ENCODE peak calls at places on chromosomes 6 and 20, in six cellular contexts. J is endothelial cell of umbilical vein, O is HCT116, B is stomach, G is upper lobe of left lung, Q is sigmoid colon. T is an unnamed sample.

GRCh38 chr6:131683479-131683878 is 17.7 kb downstream of the OR2A4 start:
- DNase-seq in J (no peak), Q (no peak), O (no peak), G (no peak), B (no peak), T (no peak)

GRCh38 chr20:4090756-4091331 is 75.5 kb upstream of the RNF24 start:
- DNase-seq in G (no peak), J (peak), O (no peak), Q (no peak), B (peak), T (no peak)

GRCh38 chr20:2796011-2796660 is 4.3 kb downstream of the CPXM1 start:
- DNase-seq in Q (no peak), G (peak), J (no peak), B (no peak), O (no peak), T (no peak)

GRCh38 chr20:33670715-33671499 is 3.3 kb downstream of the NECAB3 start:
- DNase-seq in O (no peak), J (no peak), B (peak), G (no peak), Q (no peak), T (no peak)

GRCh38 chr6:71486466-71486865 is 197.9 kb downstream of the OGFRL1 start:
- DNase-seq in B (no peak), Q (no peak), J (no peak), O (no peak), G (no peak), T (no peak)

GRCh38 chr6:117444600-117444999 is 18.9 kb upstream of the ROS1 start:
- DNase-seq in Q (no peak), J (no peak), B (no peak), G (no peak), O (no peak), T (no peak)

GRCh38 chr6:116015983-116016382 is 44.7 kb downstream of the FRK start:
- DNase-seq in B (no peak), J (no peak), G (no peak), O (no peak), Q (no peak), T (no peak)

GRCh38 chr6:2877960-2878359 is 25.1 kb downstream of the SERPINB9 start:
- DNase-seq in J (peak), B (no peak), Q (no peak), O (no peak), G (no peak), T (no peak)

GRCh38 chr6:30881987-30882763 is 2.1 kb upstream of the DDR1 start:
- DNase-seq in B (no peak), Q (no peak), G (peak), O (no peak), J (no peak), T (no peak)

GRCh38 chr6:74366634-74367033 is 670.6 kb downstream of the CD109 start:
- DNase-seq in O (peak), G (no peak), Q (no peak), B (no peak), J (no peak), T (no peak)

GRCh38 chr6:834879-835278 is 141.9 kb upstream of the EXOC2 start:
- DNase-seq in J (no peak), B (no peak), O (no peak), Q (no peak), G (no peak), T (no peak)

GRCh38 chr20:42082611-42083010 is 464.4 kb upstream of the CHD6 start:
- DNase-seq in B (no peak), Q (no peak), G (no peak), J (no peak), O (no peak), T (no peak)

GRCh38 chr20:9286501-9286900 is 217.6 kb downstream of the PLCB4 start:
- DNase-seq in J (no peak), B (no peak), O (no peak), G (no peak), Q (no peak), T (no peak)

GRCh38 chr6:47453372-47453936 is 24.1 kb upstream of the CD2AP start:
- DNase-seq in B (no peak), O (no peak), Q (no peak), G (no peak), J (no peak), T (no peak)

GRCh38 chr6:118932421-118932820 is 2.5 kb downstream of the MCM9 start:
- DNase-seq in O (no peak), J (no peak), Q (no peak), B (no peak), G (no peak), T (no peak)

GRCh38 chr6:143562143-143562542 is 50.6 kb upstream of the FUCA2 start:
- DNase-seq in G (no peak), Q (no peak), O (no peak), B (no peak), J (no peak), T (no peak)

GRCh38 chr6:52394251-52394666 is 25.9 kb upstream of the EFHC1 start:
- DNase-seq in Q (no peak), B (no peak), G (no peak), J (no peak), O (no peak), T (no peak)

GRCh38 chr6:6379573-6379972 is 59.1 kb upstream of the F13A1 start:
- DNase-seq in Q (no peak), J (no peak), G (no peak), B (no peak), O (no peak), T (no peak)

GRCh38 chr6:118719351-118720124 is 68.1 kb upstream of the CEP85L start:
- DNase-seq in G (no peak), B (no peak), Q (no peak), J (no peak), O (no peak), T (no peak)

GRCh38 chr6:38169221-38169674 is 349.7 kb downstream of the ZFAND3 start:
- DNase-seq in O (no peak), J (no peak), Q (no peak), B (no peak), G (peak), T (no peak)

GRCh38 chr6:73028124-73028766 is 197.1 kb downstream of the KHDC1L start:
- DNase-seq in B (no peak), O (no peak), G (no peak), Q (no peak), J (no peak), T (no peak)

GRCh38 chr20:12394786-12395185 is 477.1 kb downstream of the BTBD3 start:
- DNase-seq in B (no peak), Q (no peak), J (no peak), G (no peak), O (no peak), T (no peak)

GRCh38 chr6:3355358-3356055 is 96.8 kb downstream of the PSMG4 start:
- DNase-seq in B (no peak), G (no peak), O (no peak), J (peak), Q (peak), T (no peak)

GRCh38 chr6:73695619-73696421 is at the start of gene CD109:
- DNase-seq in G (peak), B (no peak), O (peak), Q (peak), J (peak), T (peak)

GRCh38 chr6:38580030-38580429 is 59.7 kb downstream of the BTBD9 start:
- DNase-seq in J (no peak), O (no peak), Q (no peak), B (no peak), G (no peak), T (no peak)

GRCh38 chr6:96626749-96627353 is 63.9 kb downstream of the FHL5 start:
- DNase-seq in J (peak), G (no peak), O (peak), B (no peak), Q (no peak), T (no peak)

GRCh38 chr6:122623279-122623678 is 13.1 kb downstream of the PKIB start:
- DNase-seq in Q (no peak), J (no peak), O (no peak), B (no peak), G (no peak), T (no peak)

GRCh38 chr20:5920581-5920980 is 29.8 kb downstream of the TRMT6 start:
- DNase-seq in J (no peak), G (no peak), B (no peak), O (no peak), Q (no peak), T (no peak)

GRCh38 chr20:40688129-40689099 is 622 bp downstream of the MAFB start:
- DNase-seq in Q (no peak), J (no peak), O (no peak), B (no peak), G (peak), T (no peak)

GRCh38 chr6:26067367-26067766 is 19.9 kb upstream of the HFE start:
- DNase-seq in Q (no peak), O (no peak), J (no peak), G (no peak), B (no peak), T (no peak)

GRCh38 chr6:154805288-154805911 is 72.2 kb downstream of the SCAF8 start:
- DNase-seq in Q (no peak), B (no peak), G (no peak), O (peak), J (peak), T (no peak)

GRCh38 chr6:21712213-21712612 is 118.7 kb downstream of the SOX4 start:
- DNase-seq in Q (no peak), G (no peak), O (no peak), B (no peak), J (no peak), T (no peak)

GRCh38 chr6:38062066-38062465 is 242.5 kb downstream of the ZFAND3 start:
- DNase-seq in J (no peak), B (no peak), Q (no peak), G (no peak), O (no peak), T (no peak)

GRCh38 chr6:34057191-34057590 is 88.7 kb downstream of the GRM4 start:
- DNase-seq in J (no peak), O (no peak), G (no peak), B (no peak), Q (no peak), T (no peak)

DNA sequence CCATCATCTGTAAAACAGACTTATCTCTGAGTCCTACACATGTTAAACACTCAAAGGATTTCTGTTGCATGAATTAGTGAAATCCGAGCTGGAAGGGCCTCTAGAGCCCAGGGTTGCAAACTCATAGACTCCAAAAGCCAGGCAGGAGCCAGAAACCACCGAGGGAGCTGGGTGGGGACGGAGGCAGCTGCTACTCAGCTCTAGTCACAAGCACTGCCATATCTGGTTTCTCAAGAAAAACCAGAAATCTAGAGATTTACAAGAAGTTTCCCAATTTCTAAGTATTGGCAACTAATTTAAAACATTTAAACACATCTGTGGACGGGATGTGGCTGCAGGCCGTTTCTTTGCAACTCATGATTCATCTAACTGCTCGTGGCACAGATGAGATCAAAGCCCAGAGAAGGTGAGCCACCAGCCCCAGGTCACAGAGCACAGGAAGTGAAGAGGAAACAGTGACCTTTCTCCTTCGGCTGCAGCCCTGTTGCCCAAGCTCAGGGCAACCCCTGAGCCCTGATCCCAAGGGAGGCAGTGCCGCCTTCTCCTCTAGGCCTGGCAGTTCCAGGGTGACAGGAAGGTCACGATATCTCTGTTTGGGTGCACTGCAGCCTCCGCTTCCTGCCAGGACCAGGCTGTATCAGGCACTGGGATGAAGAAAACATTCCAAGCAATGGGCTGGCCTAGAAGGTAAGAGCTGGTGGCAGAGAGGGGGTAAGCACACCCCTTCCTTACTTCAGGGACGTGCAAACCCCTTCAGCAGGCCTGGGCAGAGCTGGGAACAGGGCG is 26.4 kb upstream of the PTGIS start:
- DNase-seq in Q (peak), G (no peak), J (peak), O (no peak), B (peak), T (no peak)
- TF ChIP-seq POLR2AphosphoS5 in Q (peak), G (no peak), J (no peak), O (no peak), B (peak), T (no peak)

GRCh38 chr6:29694637-29695036 is 13.7 kb upstream of the ZFP57 start:
- DNase-seq in O (no peak), Q (no peak), G (no peak), J (no peak), B (no peak), T (no peak)

GRCh38 chr6:29696147-29697129 is 15.5 kb upstream of the ZFP57 start:
- DNase-seq in Q (no peak), G (no peak), B (no peak), O (no peak), J (no peak), T (no peak)
- TF ChIP-seq CTCF in Q (no peak), G (no peak), B (no peak), O (peak), J (peak), T (peak)

GRCh38 chr6:19150307-19150706 is 686.9 kb upstream of the ID4 start:
- DNase-seq in G (no peak), B (no peak), J (no peak), Q (no peak), O (no peak), T (no peak)
- TF ChIP-seq POLR2AphosphoS5 in G (no peak), B (no peak), J (no peak), Q (no peak), O (no peak), T (no peak)

GRCh38 chr6:140460267-140460666 is 1085.8 kb upstream of the CITED2 start:
- DNase-seq in G (no peak), J (no peak), O (no peak), B (no peak), Q (no peak), T (no peak)

GRCh38 chr6:140464720-140465119 is 1090.3 kb upstream of the CITED2 start:
- DNase-seq in Q (no peak), O (no peak), G (no peak), B (no peak), J (no peak), T (no peak)

GRCh38 chr6:140463312-140463710 is 1088.9 kb upstream of the CITED2 start:
- DNase-seq in B (no peak), G (no peak), O (no peak), Q (no peak), J (no peak), T (no peak)

DNA sequence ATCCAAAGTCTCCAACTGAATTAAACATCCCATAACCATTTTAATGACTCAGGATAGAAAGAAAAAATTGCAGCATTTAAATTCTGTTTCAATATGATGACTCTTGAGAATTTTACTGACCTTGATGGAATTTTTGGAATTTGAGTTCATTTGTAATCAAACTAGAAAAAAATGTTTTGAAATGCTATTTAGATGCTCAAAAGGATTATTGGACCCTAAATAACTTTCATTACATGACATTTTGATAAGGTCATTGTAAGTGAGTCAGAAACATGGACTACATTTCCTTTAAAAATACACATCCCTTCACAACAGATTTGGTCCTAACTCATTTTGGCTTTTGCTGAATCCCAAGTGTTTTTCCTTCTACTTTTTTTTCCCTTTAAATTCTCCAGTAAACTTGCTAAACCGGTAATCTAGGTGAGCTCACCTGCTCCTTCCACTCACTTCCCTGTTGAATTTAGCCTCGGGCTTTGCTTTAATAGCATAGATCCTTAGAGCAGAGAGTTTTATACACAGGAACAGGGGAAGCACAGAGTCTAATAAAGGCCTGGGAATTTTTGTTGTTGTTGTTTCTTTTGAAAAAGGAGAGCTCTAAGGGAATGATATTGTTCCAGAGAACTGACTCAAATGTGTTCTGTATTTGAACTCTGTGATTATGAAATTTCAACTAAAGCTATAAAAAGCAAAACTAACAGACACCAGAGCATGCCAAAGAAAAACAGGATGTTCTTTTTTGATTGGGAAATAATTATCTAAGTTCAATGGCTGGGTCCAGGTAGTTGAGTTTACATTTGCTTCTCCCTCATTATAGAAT is 1088.3 kb upstream of the CITED2 start:
- DNase-seq in B (no peak), Q (no peak), O (peak), J (peak), G (no peak), T (no peak)
- TF ChIP-seq CTCF in B (no peak), Q (no peak), O (no peak), J (no peak), G (no peak), T (no peak)

T was measured in suprapubic skin.